ENCODE peak calls at places on chromosomes 5 and 9, in eight cellular contexts. M is GM23248, F is MM.1S, Y is H1, G is astrocyte, N is H9, S is hepatocyte, Z is keratinocyte. T is an unnamed sample.

GRCh38 chr5:173715607-173716006 is 99.2 kb upstream of the BOD1 start:
- DNase-seq in M (peak; percentile 19), F (no peak), Y (no peak), G (no peak), N (no peak), S (no peak), Z (no peak), T (no peak)

GRCh38 chr9:92669527-92669889 is 423 bp downstream of the IPPK start:
- DNase-seq in M (no peak), F (peak; percentile 10), Y (peak; percentile 56), G (no peak), N (no peak), S (peak; percentile 57), Z (no peak), T (no peak)

GRCh38 chr5:91436241-91436640 is 53.1 kb upstream of the ARRDC3 start:
- DNase-seq in M (no peak), F (no peak), Y (no peak), G (no peak), N (no peak), S (no peak), Z (no peak), T (no peak)

GRCh38 chr9:122076117-122076516 is 17.0 kb downstream of the TTLL11 start:
- DNase-seq in M (no peak), F (no peak), Y (no peak), G (no peak), N (no peak), S (no peak), Z (no peak), T (no peak)

GRCh38 chr9:77156646-77157371 is 20.5 kb upstream of the VPS13A start:
- DNase-seq in M (no peak), F (no peak), Y (no peak), G (no peak), N (no peak), S (no peak), Z (no peak), T (no peak)

GRCh38 chr5:136622737-136623136 is 257.4 kb upstream of the TRPC7 start:
- DNase-seq in M (no peak), F (no peak), Y (no peak), G (no peak), N (no peak), S (no peak), Z (no peak), T (no peak)

GRCh38 chr5:9869616-9870288 is 239.6 kb upstream of the TAS2R1 start:
- DNase-seq in M (peak; percentile 87), F (no peak), Y (no peak), G (peak; percentile 82), N (no peak), S (no peak), Z (no peak), T (peak; percentile 56)

GRCh38 chr9:121678501-121679022 is 27.1 kb downstream of the DAB2IP start:
- DNase-seq in M (no peak), F (no peak), Y (no peak), G (no peak), N (no peak), S (no peak), Z (no peak), T (no peak)

GRCh38 chr5:16763211-16763610 is 146.4 kb upstream of the RETREG1 start:
- DNase-seq in M (no peak), F (no peak), Y (no peak), G (no peak), N (no peak), S (no peak), Z (no peak), T (no peak)

GRCh38 chr5:103774736-103775135 is 212.1 kb upstream of the NUDT12 start:
- DNase-seq in M (no peak), F (no peak), Y (no peak), G (peak; percentile 61), N (no peak), S (peak; percentile 20), Z (no peak), T (peak; percentile 72)

DNA sequence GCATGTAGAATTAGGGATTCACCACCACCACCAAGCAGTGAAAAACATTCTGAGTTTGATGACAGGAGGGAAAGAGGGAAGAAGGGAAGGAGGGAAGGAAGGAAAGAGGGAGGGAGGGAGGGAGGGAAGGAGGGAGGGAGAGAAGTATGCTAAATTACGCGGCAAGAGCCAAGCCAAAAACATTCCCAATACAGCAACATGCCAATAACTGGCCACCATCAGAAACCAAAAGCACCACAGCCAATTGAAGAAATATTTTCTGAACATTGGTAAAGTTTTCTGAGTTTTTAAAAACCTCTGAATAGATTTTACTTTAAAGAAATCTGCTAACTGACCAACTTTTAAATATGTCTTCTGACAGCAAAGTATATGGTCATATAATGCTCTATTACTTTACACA is 36.0 kb downstream of the FNIP1 start:
- DNase-seq in M (no peak), F (no peak), Y (no peak), G (no peak), N (no peak), S (no peak), Z (no peak), T (no peak)
- H4K20me1 ChIP-seq in M (peaks cover 26% of the 10 kb centered on the region), F (no peaks in the 10 kb centered on the region), Y (no peaks in the 10 kb centered on the region), G (peaks cover 93% of the 10 kb centered on the region), N (no peaks in the 10 kb centered on the region), S (peaks cover 85% of the 10 kb centered on the region), Z (peaks cover 5% of the 10 kb centered on the region), T (peaks cover 6% of the 10 kb centered on the region)

GRCh38 chr5:67051164-67051563 is 145.4 kb downstream of the CD180 start:
- DNase-seq in M (no peak), F (peak; percentile 62), Y (no peak), G (no peak), N (no peak), S (peak; percentile 46), Z (no peak), T (no peak)
- H3K27ac ChIP-seq in M (no peak overlapping the region), F (no peak overlapping the region), Y (no peak overlapping the region), G (no peak overlapping the region), N (no peak overlapping the region), S (peak overlapping the region; percentile 72), Z (no peak overlapping the region), T (no peak overlapping the region)

DNA sequence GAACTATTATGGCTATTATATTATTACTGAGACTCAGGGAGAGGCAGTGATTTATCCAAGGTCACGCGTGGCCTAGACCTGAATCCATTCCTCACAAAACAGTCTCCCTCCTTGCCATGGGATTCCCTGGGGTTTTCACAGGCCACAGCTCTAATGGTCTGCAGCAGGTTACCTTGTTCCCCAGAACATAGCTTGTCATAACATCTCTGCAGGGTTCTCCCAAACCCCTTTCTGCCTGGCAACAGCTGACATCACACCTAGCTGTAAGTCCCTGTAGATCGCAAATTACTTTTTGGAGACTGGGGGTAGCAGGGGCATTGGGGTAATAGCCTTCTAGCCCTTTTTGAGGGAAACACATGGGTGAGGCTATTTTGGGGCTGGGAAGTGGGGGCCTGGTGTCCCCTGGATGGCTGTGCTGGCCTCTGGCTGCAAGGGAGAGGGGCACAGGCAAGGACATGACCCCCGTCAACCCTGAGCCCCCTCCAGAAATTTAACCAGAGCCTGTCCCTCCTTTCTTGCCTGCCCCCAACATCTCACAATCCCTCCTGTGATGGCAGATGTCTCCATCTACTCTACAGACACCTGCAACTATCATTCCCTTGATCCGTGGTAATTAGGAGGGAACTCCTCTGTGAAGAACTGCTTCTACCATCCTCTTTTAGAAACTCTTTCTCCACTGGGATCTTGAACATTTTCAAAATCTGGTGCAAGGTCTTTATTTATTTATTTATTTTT is 1.3 kb downstream of the CD74 start:
- DNase-seq in M (peak; percentile 23), F (peak; percentile 85), Y (peak; percentile 61), G (no peak), N (no peak), S (peak; percentile 34), Z (no peak), T (no peak)
- H4K20me1 ChIP-seq in M (no peaks in the 10 kb centered on the region), F (peaks cover 4% of the 10 kb centered on the region), Y (no peaks in the 10 kb centered on the region), G (no peaks in the 10 kb centered on the region), N (no peaks in the 10 kb centered on the region), S (no peaks in the 10 kb centered on the region), Z (no peaks in the 10 kb centered on the region), T (no peaks in the 10 kb centered on the region)

GRCh38 chr5:159629158-159629557 is 287.1 kb upstream of the ADRA1B start:
- DNase-seq in M (no peak), F (no peak), Y (no peak), G (no peak), N (no peak), S (no peak), Z (no peak), T (no peak)
- H3K27ac ChIP-seq in M (no peak overlapping the region), F (no peak overlapping the region), Y (no peak overlapping the region), G (no peak overlapping the region), N (no peak overlapping the region), S (no peak overlapping the region), Z (no peak overlapping the region), T (no peak overlapping the region)

GRCh38 chr5:95910521-95910920 is 51.1 kb downstream of the ELL2 start:
- DNase-seq in M (no peak), F (no peak), Y (no peak), G (no peak), N (no peak), S (no peak), Z (no peak), T (no peak)

GRCh38 chr5:95915999-95916686 is 45.5 kb downstream of the ELL2 start:
- DNase-seq in M (no peak), F (no peak), Y (no peak), G (no peak), N (no peak), S (no peak), Z (no peak), T (no peak)

GRCh38 chr5:95912029-95912428 is 49.6 kb downstream of the ELL2 start:
- DNase-seq in M (peak; percentile 22), F (no peak), Y (no peak), G (no peak), N (no peak), S (no peak), Z (no peak), T (no peak)

GRCh38 chr5:95916687-95917085 is 45.0 kb downstream of the ELL2 start:
- DNase-seq in M (no peak), F (no peak), Y (no peak), G (no peak), N (no peak), S (no peak), Z (no peak), T (no peak)

GRCh38 chr5:95913663-95914062 is 48.0 kb downstream of the ELL2 start:
- DNase-seq in M (no peak), F (no peak), Y (no peak), G (no peak), N (no peak), S (no peak), Z (no peak), T (no peak)
- H4K20me1 ChIP-seq in M (peaks cover 60% of the 10 kb centered on the region), F (no peaks in the 10 kb centered on the region), Y (no peaks in the 10 kb centered on the region), G (peaks cover 60% of the 10 kb centered on the region), N (no peaks in the 10 kb centered on the region), S (peaks cover 8% of the 10 kb centered on the region), Z (peaks cover 27% of the 10 kb centered on the region), T (no peaks in the 10 kb centered on the region)

DNA sequence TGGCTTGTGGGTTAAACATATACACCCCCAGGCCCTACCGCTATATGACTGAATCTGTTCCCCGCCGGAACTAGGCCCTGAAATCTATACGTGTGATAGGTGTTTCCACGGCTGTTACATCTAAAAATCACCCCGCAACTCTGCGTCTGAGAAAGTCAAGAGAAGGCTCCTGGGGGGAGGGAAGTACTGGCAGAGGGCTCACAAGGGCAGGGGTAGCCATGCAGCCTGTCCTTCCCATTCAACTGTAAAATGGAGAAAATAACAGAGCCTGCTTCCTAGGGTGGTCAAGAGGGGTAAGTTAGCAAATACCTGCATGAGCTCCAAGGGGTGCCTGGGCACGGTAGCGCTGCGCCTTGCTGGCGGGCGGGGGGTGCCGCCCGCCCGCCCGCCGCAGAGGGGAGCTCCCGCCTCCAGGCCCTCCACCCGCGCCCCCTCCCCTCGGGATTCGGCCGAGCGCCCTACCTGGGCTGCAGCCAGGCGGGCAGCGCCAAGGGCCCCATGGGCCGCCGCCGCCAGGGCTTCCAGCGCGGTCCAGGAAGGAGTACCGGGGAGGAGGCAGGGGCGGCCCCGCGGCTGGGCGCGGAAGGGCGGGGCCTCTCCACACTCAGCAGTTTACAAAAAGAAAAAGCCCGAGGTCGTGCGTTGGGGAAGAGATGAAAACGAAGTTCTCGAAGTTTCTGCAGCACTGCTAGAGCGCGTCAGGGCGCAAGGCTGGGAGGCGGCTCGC is at the start of gene HACD4:
- DNase-seq in M (peak; percentile 72), F (no peak), Y (peak; percentile 78), G (peak; percentile 14), N (peak; percentile 73), S (peak; percentile 64), Z (no peak), T (peak; percentile 45)
- H3K27ac ChIP-seq in M (peak within 1 kb of the TSS; percentile 25), F (no peak within 1 kb of the TSS), Y (no peak within 1 kb of the TSS), G (no peak within 1 kb of the TSS), N (no peak within 1 kb of the TSS), S (peak within 1 kb of the TSS; percentile 18), Z (peak within 1 kb of the TSS; percentile 42), T (peak within 1 kb of the TSS; percentile 49)